ENCODE peak calls at places on chromosomes 1 and 21, in nine cellular contexts. K is epithelial cell of esophagus, B is NCI-H1105 treated with DMSO at 0.1 percent for 48 hours, W is Right ventricle myocardium inferior, C is brain microvascular endothelial cell, M is H4, T is AG10803, G is neural crest cell, Y is nephron progenitor cell. E is an unnamed sample.

GRCh38 chr21:40176732-40177131 is 309.5 kb downstream of the PCP4 start:
- DNase-seq in K (no peak), B (peak), W (no peak), C (no peak), M (no peak), T (no peak), G (no peak), Y (no peak), E (no peak)

GRCh38 chr1:100834779-100835645 is 59.6 kb downstream of the EXTL2 start:
- DNase-seq in K (no peak), B (no peak), W (no peak), C (no peak), M (peak), T (no peak), G (no peak), Y (no peak), E (peak)

GRCh38 chr1:59333626-59334277 is 36.9 kb downstream of the FGGY start:
- DNase-seq in K (peak), B (no peak), W (no peak), C (no peak), M (no peak), T (peak), G (no peak), Y (no peak), E (no peak)

GRCh38 chr1:55233149-55233777 is 18.1 kb upstream of the USP24 start:
- DNase-seq in K (peak), B (no peak), W (no peak), C (no peak), M (peak), T (no peak), G (no peak), Y (no peak), E (no peak)

GRCh38 chr1:197195100-197195499 is 48.6 kb upstream of the ASPM start:
- DNase-seq in K (no peak), B (no peak), W (no peak), C (no peak), M (no peak), T (no peak), G (no peak), Y (no peak), E (no peak)

GRCh38 chr1:150548632-150549495 is at the start of gene ADAMTSL4:
- DNase-seq in K (peak), B (peak), W (peak), C (peak), M (no peak), T (peak), G (peak), Y (peak), E (no peak)

GRCh38 chr1:26399034-26399433 is 11.6 kb upstream of the LIN28A start:
- DNase-seq in K (no peak), B (no peak), W (no peak), C (no peak), M (no peak), T (no peak), G (no peak), Y (no peak), E (no peak)

GRCh38 chr1:6986281-6986680 is 201.0 kb downstream of the CAMTA1 start:
- DNase-seq in K (no peak), B (no peak), W (no peak), C (no peak), M (no peak), T (no peak), G (no peak), Y (no peak), E (no peak)

GRCh38 chr1:162757476-162757875 is 33.0 kb upstream of the HSD17B7 start:
- DNase-seq in K (no peak), B (no peak), W (no peak), C (no peak), M (no peak), T (peak), G (no peak), Y (no peak), E (no peak)

GRCh38 chr1:93829061-93829460 is 49.9 kb downstream of the DNTTIP2 start:
- DNase-seq in K (no peak), B (no peak), W (no peak), C (no peak), M (no peak), T (no peak), G (no peak), Y (no peak), E (no peak)

GRCh38 chr1:31811605-31812004 is 4.2 kb downstream of the SPOCD1 start:
- DNase-seq in K (no peak), B (peak), W (no peak), C (peak), M (no peak), T (peak), G (peak), Y (peak), E (no peak)

GRCh38 chr1:213374369-213374768 is 323.3 kb downstream of the RPS6KC1 start:
- DNase-seq in K (peak), B (peak), W (no peak), C (peak), M (peak), T (peak), G (peak), Y (peak), E (peak)

GRCh38 chr1:50735443-50735842 is 224.6 kb downstream of the FAF1 start:
- DNase-seq in K (peak), B (peak), W (no peak), C (no peak), M (no peak), T (peak), G (no peak), Y (no peak), E (no peak)

E was measured in naive thymus-derived CD4-positive, alpha-beta T cell.